ENCODE peak calls at places on chromosomes 1 and 21, in four cellular contexts. H is SK-N-SH, V is HepG2, N is K562. W is an unnamed sample.

GRCh38 chr1:209607102-209607794 is 23.7 kb downstream of the CAMK1G start:
- DNase-seq in H (no peak), V (no peak), N (no peak), W (no peak)

GRCh38 chr1:234597894-234598293 is 12.1 kb downstream of the IRF2BP2 start:
- DNase-seq in H (peak; percentile 56), V (peak; percentile 62), N (peak; percentile 81), W (peak; percentile 34)

GRCh38 chr1:192252776-192253175 is 64.0 kb upstream of the RGS21 start:
- DNase-seq in H (no peak), V (no peak), N (no peak), W (no peak)

GRCh38 chr1:75308365-75308764 is 174.2 kb downstream of the LHX8 start:
- DNase-seq in H (no peak), V (no peak), N (no peak), W (no peak)

GRCh38 chr1:92968138-92969032 is 7.1 kb upstream of the DIPK1A start:
- DNase-seq in H (peak; percentile 38), V (peak; percentile 45), N (peak; percentile 38), W (no peak)

GRCh38 chr1:243294723-243295121 is 38.9 kb downstream of the SDCCAG8 start:
- DNase-seq in H (peak; percentile 11), V (no peak), N (no peak), W (no peak)

GRCh38 chr1:65688848-65689247 is 103.8 kb upstream of the PDE4B start:
- DNase-seq in H (no peak), V (peak; percentile 3), N (peak; percentile 24), W (no peak)

GRCh38 chr1:169271094-169271493 is 96.5 kb downstream of the NME7 start:
- DNase-seq in H (no peak), V (no peak), N (peak; percentile 60), W (no peak)

GRCh38 chr1:45836451-45836850 is 33.0 kb downstream of the MAST2 start:
- DNase-seq in H (no peak), V (no peak), N (no peak), W (no peak)

GRCh38 chr21:32046191-32046590 is 173.4 kb downstream of the HUNK start:
- DNase-seq in H (no peak), V (no peak), N (no peak), W (no peak)

GRCh38 chr1:94876362-94876761 is 50.5 kb downstream of the CNN3 start:
- DNase-seq in H (no peak), V (no peak), N (no peak), W (no peak)

GRCh38 chr1:150663322-150663721 is 33.6 kb downstream of the GOLPH3L start:
- DNase-seq in H (no peak), V (no peak), N (no peak), W (no peak)

GRCh38 chr1:226571901-226572300 is 23.3 kb downstream of the STUM start:
- DNase-seq in H (no peak), V (no peak), N (no peak), W (no peak)

GRCh38 chr1:56799605-56800398 is 19.4 kb downstream of the FYB2 start:
- DNase-seq in H (no peak), V (no peak), N (no peak), W (no peak)

GRCh38 chr1:166944186-166944967 is 31.0 kb downstream of the ILDR2 start:
- DNase-seq in H (no peak), V (no peak), N (peak; percentile 4), W (no peak)

GRCh38 chr1:67945733-67946374 is 104.6 kb downstream of the DIRAS3 start:
- DNase-seq in H (peak; percentile 77), V (no peak), N (no peak), W (no peak)

GRCh38 chr1:147773215-147773715 is 12.9 kb upstream of the GJA5 start:
- DNase-seq in H (no peak), V (no peak), N (peak; percentile 3), W (peak; percentile 24)

GRCh38 chr1:10824821-10825540 is 28.5 kb upstream of the CASZ1 start:
- DNase-seq in H (no peak), V (no peak), N (no peak), W (no peak)

GRCh38 chr1:56215086-56215485 is 364.3 kb downstream of the PLPP3 start:
- DNase-seq in H (no peak), V (no peak), N (no peak), W (no peak)

GRCh38 chr21:17732306-17732705 is 86.8 kb downstream of the C21orf91 start:
- DNase-seq in H (peak; percentile 21), V (no peak), N (no peak), W (no peak)

GRCh38 chr1:205947024-205947423 is 3.8 kb upstream of the SLC26A9 start:
- DNase-seq in H (no peak), V (no peak), N (no peak), W (no peak)

GRCh38 chr1:227944931-227945890 is 2.5 kb downstream of the WNT9A start:
- DNase-seq in H (peak; percentile 30), V (no peak), N (no peak), W (no peak)

GRCh38 chr1:108521990-108522393 is 37.9 kb upstream of the EEIG2 start:
- DNase-seq in H (no peak), V (no peak), N (no peak), W (no peak)

GRCh38 chr1:2417833-2418225 is 5.5 kb upstream of the PEX10 start:
- DNase-seq in H (no peak), V (no peak), N (no peak), W (no peak)

GRCh38 chr1:2415801-2416208 is 3.4 kb upstream of the PEX10 start:
- DNase-seq in H (no peak), V (no peak), N (no peak), W (no peak)

GRCh38 chr1:2415337-2415736 is 3.0 kb upstream of the PEX10 start:
- DNase-seq in H (no peak), V (no peak), N (no peak), W (no peak)

GRCh38 chr1:2417083-2417832 is 4.9 kb upstream of the PEX10 start:
- DNase-seq in H (no peak), V (no peak), N (no peak), W (no peak)

DNA sequence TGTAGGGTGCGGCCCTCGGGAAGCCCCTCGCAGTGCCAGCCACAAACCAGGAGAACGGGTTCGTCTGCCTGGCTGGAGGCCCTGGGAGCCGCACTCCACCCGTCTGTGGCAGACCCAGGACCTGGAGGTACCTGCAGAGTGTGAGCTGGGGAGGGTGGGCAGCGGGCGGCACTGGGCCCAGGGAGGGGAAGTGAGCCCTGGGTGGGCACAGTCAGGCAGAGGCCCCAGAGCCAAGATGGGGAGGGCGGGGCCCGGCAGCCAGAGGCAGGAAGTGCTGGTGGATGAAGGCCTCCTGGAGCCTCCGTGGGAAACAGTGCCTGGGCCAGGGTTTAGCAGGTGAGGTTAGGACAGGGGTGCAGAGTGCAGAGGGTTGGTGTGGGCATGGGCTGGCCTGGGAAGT is 4.0 kb upstream of the PEX10 start:
- DNase-seq in H (no peak), V (no peak), N (no peak), W (no peak)
- TF ChIP-seq FOXJ3 in H (no peak), V (no peak), N (no peak), W (no peak)

GRCh38 chr1:109913360-109913879 is 2.8 kb downstream of the CSF1 start:
- DNase-seq in H (no peak), V (no peak), N (no peak), W (no peak)

GRCh38 chr1:109912873-109913272 is 2.2 kb downstream of the CSF1 start:
- DNase-seq in H (no peak), V (no peak), N (no peak), W (no peak)

GRCh38 chr1:109917429-109918076 is 6.9 kb downstream of the CSF1 start:
- DNase-seq in H (no peak), V (no peak), N (no peak), W (no peak)

GRCh38 chr1:109912214-109912861 is 1.7 kb downstream of the CSF1 start:
- DNase-seq in H (no peak), V (no peak), N (no peak), W (no peak)

DNA sequence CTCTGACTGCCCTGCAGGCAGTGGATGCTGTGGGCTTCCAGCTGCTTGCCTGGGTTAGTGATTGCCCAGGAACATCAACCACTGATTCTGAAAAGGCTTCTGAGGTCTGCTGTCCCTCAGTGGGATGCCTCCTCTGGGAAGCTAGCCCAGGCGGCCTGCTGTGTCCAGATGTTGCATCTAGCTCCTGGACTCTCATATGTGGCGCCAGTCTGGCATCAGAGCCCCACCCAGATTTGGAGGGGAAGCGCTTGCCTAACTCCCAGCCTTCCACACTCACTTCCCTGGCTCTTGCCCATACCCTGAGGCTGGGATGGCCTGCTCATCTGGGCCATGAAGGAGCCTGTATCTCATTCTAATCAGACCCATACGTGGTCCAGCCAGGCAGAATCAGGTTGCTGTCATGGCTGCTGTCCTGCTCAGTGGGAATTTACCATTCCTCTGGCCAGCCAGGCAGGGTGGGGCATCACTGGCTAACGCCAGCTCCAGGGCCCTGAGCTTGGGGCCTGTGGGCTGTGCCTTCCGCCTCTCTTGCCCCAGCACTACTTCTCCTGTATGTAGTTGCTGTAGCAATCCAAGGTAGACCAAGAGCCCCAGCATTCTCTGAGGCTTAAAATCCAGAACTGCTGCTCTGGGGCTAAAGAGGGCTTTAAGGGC is 4.1 kb downstream of the CSF1 start:
- DNase-seq in H (peak; percentile 77), V (no peak), N (no peak), W (no peak)
- TF ChIP-seq FOXJ3 in H (no peak), V (no peak), N (no peak), W (no peak)

GRCh38 chr1:230215049-230215448 is 148.0 kb downstream of the GALNT2 start:
- DNase-seq in H (no peak), V (peak; percentile 7), N (peak; percentile 33), W (peak; percentile 31)
- TF ChIP-seq FOXJ3 in H (no peak), V (no peak), N (no peak), W (no peak)

DNA sequence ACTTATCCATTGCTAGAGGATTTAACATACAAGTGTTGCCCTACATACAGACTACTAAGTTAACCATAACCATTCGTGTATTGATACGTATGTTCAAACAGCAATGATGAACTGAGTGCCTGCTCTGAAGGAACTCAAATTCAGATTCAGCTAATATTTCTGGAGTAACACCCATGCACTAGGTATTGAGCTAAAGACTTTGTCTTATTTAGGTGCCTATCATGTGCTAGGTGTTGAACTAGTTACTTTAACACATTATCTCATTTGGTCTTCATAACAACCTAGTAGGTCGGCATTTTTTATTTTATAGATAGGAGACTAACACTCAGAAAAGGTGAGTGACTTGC is 160.0 kb downstream of the LTN1 start:
- DNase-seq in H (no peak), V (no peak), N (no peak), W (no peak)
- TF ChIP-seq FOXJ3 in H (no peak), V (no peak), N (no peak), W (no peak)

GRCh38 chr1:20080441-20081330 is 10.7 kb downstream of the PLA2G5 start:
- DNase-seq in H (no peak), V (no peak), N (no peak), W (no peak)
- TF ChIP-seq FOXJ3 in H (no peak), V (no peak), N (no peak), W (no peak)

GRCh38 chr1:61285371-61285885 is 203.1 kb downstream of the NFIA start:
- DNase-seq in H (no peak), V (no peak), N (no peak), W (no peak)
- TF ChIP-seq FOXJ3 in H (no peak), V (no peak), N (no peak), W (no peak)

W was measured in WTC11.